ENCODE peak calls at places on chromosomes 11 and 22, in five cellular contexts. Z, Y, P, A and L are unnamed samples.

GRCh38 chr11:96112192-96113099 is 188.5 kb upstream of the MTMR2 start:
- DNase-seq in Y (peak; percentile 66), Z (no peak), A (no peak), P (no peak), L (no peak)

GRCh38 chr22:45612451-45612901 is 59.2 kb upstream of the ATXN10 start:
- DNase-seq in Y (no peak), Z (no peak), A (no peak), P (no peak), L (no peak)

GRCh38 chr22:33271390-33272161 is 213.4 kb upstream of the SYN3 start:
- DNase-seq in P (no peak), A (no peak), Y (peak; percentile 64), Z (no peak), L (no peak)

GRCh38 chr11:64259533-64260067 is 8.3 kb downstream of the PLCB3 start:
- DNase-seq in P (no peak), Z (no peak), A (no peak), Y (peak; percentile 70), L (no peak)

GRCh38 chr22:19879248-19879575 is 24.5 kb upstream of the GNB1L start:
- DNase-seq in Z (peak; percentile 61), P (no peak), Y (no peak), A (no peak), L (no peak)

GRCh38 chr11:32870676-32871075 is 21.9 kb upstream of the QSER1 start:
- DNase-seq in Y (no peak), A (peak; percentile 4), P (peak; percentile 55), Z (no peak), L (peak; percentile 68)

GRCh38 chr11:27075655-27076054 is 35.0 kb downstream of the BBOX1 start:
- DNase-seq in P (no peak), A (no peak), Z (no peak), Y (no peak), L (no peak)

GRCh38 chr11:59429924-59430516 is 3.8 kb upstream of the OR5A2 start:
- DNase-seq in Y (peak; percentile 57), A (no peak), Z (no peak), P (peak; percentile 55), L (no peak)

GRCh38 chr11:92550411-92550810 is 325.8 kb downstream of the FAT3 start:
- DNase-seq in A (no peak), Y (no peak), P (no peak), Z (no peak), L (no peak)

GRCh38 chr22:23220485-23221350 is 40.4 kb downstream of the BCR start:
- DNase-seq in Z (no peak), A (no peak), Y (peak; percentile 63), P (no peak), L (no peak)

GRCh38 chr11:86041975-86042378 is 26.9 kb downstream of the PICALM start:
- DNase-seq in Z (no peak), A (no peak), P (peak; percentile 73), Y (peak; percentile 50), L (no peak)

GRCh38 chr22:21712751-21713427 is 22.7 kb downstream of the YPEL1 start:
- DNase-seq in P (peak; percentile 86), A (peak; percentile 40), Y (peak; percentile 83), Z (no peak), L (no peak)

GRCh38 chr11:73239571-73240189 is 21.6 kb downstream of the P2RY2 start:
- DNase-seq in Z (no peak), P (no peak), Y (no peak), A (no peak), L (no peak)

GRCh38 chr22:42326786-42327185 is 56.3 kb upstream of the TCF20 start:
- DNase-seq in Z (no peak), A (no peak), Y (no peak), P (no peak), L (no peak)